ENCODE peak calls at places on chromosomes 3 and 15, in nine cellular contexts. U, R, D, F, Z, G, J, C and K are unnamed samples.

GRCh38 chr3:56302417-56302816 is 165.8 kb downstream of the ERC2 start:
- DNase-seq in C (no peak), U (no peak), F (no peak), D (peak; percentile 2), J (no peak), Z (peak; percentile 11), R (no peak), G (no peak), K (peak; percentile 7)

GRCh38 chr3:194869482-194870169 is 183.9 kb downstream of the FAM43A start:
- DNase-seq in C (no peak), U (no peak), Z (peak; percentile 15), R (no peak), J (no peak), G (no peak), F (peak; percentile 86), D (no peak), K (no peak)

GRCh38 chr3:13414040-13414729 is 5.9 kb downstream of the NUP210 start:
- DNase-seq in Z (no peak), D (no peak), U (no peak), C (peak; percentile 90), F (no peak), J (peak; percentile 33), R (peak; percentile 76), G (no peak), K (no peak)

GRCh38 chr15:77983091-77983707 is 94.3 kb downstream of the TBC1D2B start:
- DNase-seq in R (no peak), D (no peak), F (no peak), C (no peak), Z (no peak), G (no peak), J (no peak), U (no peak), K (peak; percentile 2)

GRCh38 chr3:133930341-133930933 is 34.8 kb upstream of the RAB6B start:
- DNase-seq in U (peak; percentile 30), G (no peak), J (no peak), D (peak; percentile 53), R (no peak), C (peak; percentile 61), Z (peak; percentile 93), F (peak; percentile 88), K (no peak)

GRCh38 chr3:89560546-89560945 is 453.1 kb downstream of the EPHA3 start:
- DNase-seq in D (no peak), R (no peak), U (no peak), Z (peak; percentile 97), C (no peak), J (no peak), G (no peak), F (peak; percentile 64), K (no peak)

GRCh38 chr3:72820405-72820804 is 27.8 kb downstream of the SHQ1 start:
- DNase-seq in J (no peak), C (no peak), U (no peak), R (no peak), F (peak; percentile 79), G (no peak), D (no peak), Z (peak; percentile 65), K (no peak)

GRCh38 chr15:59250249-59250648 is 43.6 kb downstream of the LDHAL6B start:
- DNase-seq in U (no peak), J (no peak), Z (no peak), D (no peak), F (no peak), C (no peak), R (no peak), G (no peak), K (no peak)

GRCh38 chr15:58434334-58434888 is 2.6 kb downstream of the LIPC start:
- DNase-seq in G (no peak), D (no peak), U (peak; percentile 72), R (no peak), F (no peak), Z (no peak), C (no peak), J (no peak), K (no peak)

GRCh38 chr3:173410836-173411235 is 13.3 kb downstream of the NLGN1 start:
- DNase-seq in C (no peak), J (no peak), F (peak; percentile 18), D (no peak), R (no peak), U (no peak), G (no peak), Z (no peak), K (no peak)

GRCh38 chr3:8712871-8713360 is 20.7 kb upstream of the CAV3 start:
- DNase-seq in D (no peak), F (no peak), U (no peak), G (no peak), C (no peak), Z (no peak), R (no peak), J (no peak), K (no peak)

GRCh38 chr3:123084738-123085237 is 18.0 kb downstream of the PDIA5 start:
- DNase-seq in R (no peak), U (no peak), G (no peak), C (no peak), F (peak; percentile 22), Z (peak; percentile 37), J (no peak), D (no peak), K (no peak)

GRCh38 chr15:101538996-101539395 is 49.5 kb upstream of the PCSK6 start:
- DNase-seq in J (no peak), U (no peak), D (no peak), F (no peak), Z (no peak), C (no peak), R (no peak), G (no peak), K (no peak)

GRCh38 chr3:45118615-45119062 is 27.5 kb downstream of the CDCP1 start:
- DNase-seq in D (no peak), R (no peak), U (no peak), Z (no peak), F (no peak), J (no peak), C (no peak), G (no peak), K (no peak)

GRCh38 chr3:183967693-183968092 is 50.0 kb downstream of the ABCC5 start:
- DNase-seq in R (no peak), Z (no peak), D (no peak), C (no peak), U (no peak), J (no peak), F (no peak), G (no peak), K (no peak)

GRCh38 chr3:38343797-38344594 is 2.6 kb upstream of the XYLB start:
- DNase-seq in J (no peak), U (no peak), Z (peak; percentile 50), G (no peak), F (peak; percentile 34), R (no peak), D (no peak), C (no peak), K (no peak)

GRCh38 chr3:162302983-162303624 is 806.5 kb downstream of the OTOL1 start:
- DNase-seq in U (no peak), F (peak; percentile 51), R (no peak), Z (peak; percentile 66), G (no peak), D (no peak), C (no peak), J (no peak), K (no peak)

GRCh38 chr3:180855364-180855763 is 57.1 kb upstream of the FXR1 start:
- DNase-seq in J (no peak), C (no peak), R (no peak), U (no peak), G (no peak), D (no peak), Z (peak; percentile 5), F (peak; percentile 6), K (no peak)
- TF ChIP-seq CTCF in J (peak; percentile 12), C (peak; percentile 32), R (no peak), U (peak; percentile 10), G (peak; percentile 31), D (peak; percentile 29), Z (peak; percentile 9), F (no peak), K (peak; percentile 26)

DNA sequence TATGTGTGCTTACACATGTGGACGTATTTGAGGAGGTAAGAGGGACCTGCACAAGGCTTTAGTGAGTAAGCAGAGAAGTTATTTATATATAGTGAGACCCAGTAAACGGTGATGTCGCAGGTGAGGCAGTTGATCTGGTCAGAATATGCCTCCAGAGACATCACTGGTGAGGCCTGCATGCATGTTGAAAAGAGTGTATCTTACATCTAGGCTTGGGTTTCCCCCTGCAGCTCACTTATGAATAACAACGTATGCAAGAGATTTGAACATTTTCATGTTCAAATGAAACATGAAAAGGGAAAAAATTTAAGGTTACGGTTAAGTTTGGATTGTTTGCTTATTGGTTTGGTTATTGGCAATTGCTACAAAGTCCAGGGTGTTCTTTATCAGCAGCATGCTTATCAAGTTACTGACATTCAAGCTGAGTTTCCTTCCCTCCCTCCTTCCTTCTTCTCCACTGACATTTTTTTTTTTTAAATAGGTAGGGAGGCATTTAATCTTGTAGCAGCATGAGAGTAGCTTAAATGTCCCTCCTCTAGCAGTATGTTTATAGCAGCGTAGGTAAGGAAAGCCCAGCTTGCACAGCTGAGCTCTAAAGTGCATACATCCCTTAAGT is 123.2 kb downstream of the IGF1R start:
- DNase-seq in D (no peak), F (no peak), J (no peak), U (no peak), R (no peak), Z (peak; percentile 68), G (no peak), C (no peak), K (no peak)
- TF ChIP-seq CTCF in D (no peak), F (no peak), J (no peak), U (no peak), R (no peak), Z (peak; percentile 28), G (no peak), C (no peak), K (no peak)

GRCh38 chr3:170387952-170388351 is 30.4 kb downstream of the SKIL start:
- DNase-seq in U (no peak), R (no peak), J (no peak), F (peak; percentile 71), G (no peak), C (no peak), Z (peak; percentile 76), D (no peak), K (no peak)
- TF ChIP-seq CTCF in U (no peak), R (no peak), J (no peak), F (peak; percentile 2), G (peak; percentile 41), C (no peak), Z (peak; percentile 12), D (no peak), K (peak; percentile 38)

GRCh38 chr3:139588450-139588849 is 48.9 kb upstream of the RBP1 start:
- DNase-seq in U (no peak), F (no peak), C (peak; percentile 24), G (no peak), R (no peak), Z (peak; percentile 44), J (no peak), D (peak; percentile 40), K (peak; percentile 51)
- TF ChIP-seq CTCF in U (no peak), F (no peak), C (no peak), G (no peak), R (no peak), Z (peak; percentile 57), J (no peak), D (peak; percentile 57), K (no peak)